ENCODE peak calls at places on chromosomes 1 and 21, in seven cellular contexts. R is breast epithelium, G is OCI-LY7, X is lower leg skin, Z is foreskin fibroblast, L is osteocyte, S is stomach. C is an unnamed sample.

GRCh38 chr1:227729881-227730629 is 5.0 kb downstream of the JMJD4 start:
- DNase-seq in R (no peak), G (peak; percentile 69), X (no peak), Z (peak; percentile 67), L (no peak), S (no peak), C (peak; percentile 68)

GRCh38 chr1:224432672-224433040 is 1.9 kb downstream of the WDR26 start:
- DNase-seq in R (no peak), G (peak; percentile 23), X (no peak), Z (no peak), L (no peak), S (no peak), C (no peak)

GRCh38 chr1:205947024-205947423 is 3.8 kb upstream of the SLC26A9 start:
- DNase-seq in R (peak; percentile 72), G (no peak), X (no peak), Z (no peak), L (no peak), S (peak; percentile 81), C (no peak)

GRCh38 chr1:200895801-200896570 is 1.3 kb downstream of the INAVA start:
- DNase-seq in R (no peak), G (no peak), X (no peak), Z (no peak), L (no peak), S (no peak), C (peak; percentile 73)

GRCh38 chr1:31574749-31575372 is 1.5 kb upstream of the TINAGL1 start:
- DNase-seq in R (no peak), G (no peak), X (no peak), Z (no peak), L (peak; percentile 38), S (no peak), C (no peak)

GRCh38 chr1:161730050-161730564 is 8.8 kb downstream of the FCRLB start:
- DNase-seq in R (no peak), G (no peak), X (no peak), Z (peak; percentile 57), L (no peak), S (no peak), C (peak; percentile 25)

GRCh38 chr1:174160109-174160473 is 771 bp downstream of the RABGAP1L start:
- DNase-seq in R (no peak), G (no peak), X (peak; percentile 89), Z (peak; percentile 39), L (no peak), S (peak; percentile 66), C (no peak)

GRCh38 chr1:107895403-107896181 is 69.4 kb downstream of the VAV3 start:
- DNase-seq in R (no peak), G (peak; percentile 64), X (no peak), Z (no peak), L (no peak), S (peak; percentile 30), C (no peak)

GRCh38 chr1:8137406-8138244 is 111.5 kb upstream of the ERRFI1 start:
- DNase-seq in R (peak; percentile 43), G (no peak), X (no peak), Z (peak; percentile 98), L (no peak), S (no peak), C (no peak)

GRCh38 chr1:177966199-177966598 is 3.7 kb downstream of the SEC16B start:
- DNase-seq in R (no peak), G (no peak), X (no peak), Z (no peak), L (no peak), S (no peak), C (no peak)

GRCh38 chr21:36134820-36135390 is at the start of gene CBR3:
- DNase-seq in R (peak; percentile 48), G (no peak), X (peak; percentile 94), Z (peak; percentile 60), L (no peak), S (peak; percentile 48), C (peak; percentile 39)

GRCh38 chr1:231628207-231628876 is 1.8 kb downstream of the DISC1 start:
- DNase-seq in R (no peak), G (no peak), X (no peak), Z (no peak), L (no peak), S (no peak), C (no peak)

GRCh38 chr1:58927722-58928085 is 143.9 kb upstream of the JUN start:
- DNase-seq in R (no peak), G (no peak), X (no peak), Z (no peak), L (peak; percentile 17), S (no peak), C (no peak)

GRCh38 chr21:28579986-28580550 is 412.6 kb downstream of the LTN1 start:
- DNase-seq in R (no peak), G (no peak), X (no peak), Z (no peak), L (no peak), S (no peak), C (no peak)

GRCh38 chr1:92858564-92859399 is 26.9 kb downstream of the RPL5 start:
- DNase-seq in R (peak; percentile 58), G (peak; percentile 91), X (no peak), Z (peak; percentile 57), L (no peak), S (peak; percentile 48), C (peak; percentile 68)

GRCh38 chr1:54249798-54250497 is 50.0 kb downstream of the MRPL37 start:
- DNase-seq in R (no peak), G (no peak), X (no peak), Z (peak; percentile 73), L (no peak), S (no peak), C (no peak)

GRCh38 chr21:45000637-45001133 is 60.9 kb downstream of the SLX9 start:
- DNase-seq in R (no peak), G (no peak), X (no peak), Z (no peak), L (no peak), S (no peak), C (no peak)

GRCh38 chr21:18153063-18153462 is 91.6 kb upstream of the CHODL start:
- DNase-seq in R (no peak), G (no peak), X (no peak), Z (no peak), L (no peak), S (no peak), C (no peak)

GRCh38 chr1:110533230-110533629 is 14.3 kb upstream of the KCNA10 start:
- DNase-seq in R (no peak), G (peak; percentile 13), X (no peak), Z (no peak), L (no peak), S (no peak), C (no peak)

GRCh38 chr1:214280386-214281029 is 451 bp upstream of the SMYD2 start:
- DNase-seq in R (no peak), G (peak; percentile 44), X (peak; percentile 88), Z (peak; percentile 39), L (no peak), S (peak; percentile 56), C (no peak)

GRCh38 chr1:57198912-57199311 is 224.9 kb downstream of the DAB1 start:
- DNase-seq in R (no peak), G (no peak), X (no peak), Z (no peak), L (no peak), S (no peak), C (no peak)

GRCh38 chr1:15004396-15004795 is 149.2 kb upstream of the TMEM51 start:
- DNase-seq in R (no peak), G (no peak), X (no peak), Z (no peak), L (no peak), S (no peak), C (no peak)

GRCh38 chr1:83497563-83497962 is 501.4 kb downstream of the TTLL7 start:
- DNase-seq in R (no peak), G (no peak), X (no peak), Z (no peak), L (no peak), S (no peak), C (no peak)

GRCh38 chr1:147241955-147242448 is 482 bp upstream of the CHD1L start:
- DNase-seq in R (no peak), G (no peak), X (no peak), Z (no peak), L (no peak), S (no peak), C (no peak)

GRCh38 chr1:155976913-155977606 is 1.3 kb downstream of the ARHGEF2 start:
- DNase-seq in R (no peak), G (no peak), X (no peak), Z (no peak), L (no peak), S (no peak), C (no peak)

DNA sequence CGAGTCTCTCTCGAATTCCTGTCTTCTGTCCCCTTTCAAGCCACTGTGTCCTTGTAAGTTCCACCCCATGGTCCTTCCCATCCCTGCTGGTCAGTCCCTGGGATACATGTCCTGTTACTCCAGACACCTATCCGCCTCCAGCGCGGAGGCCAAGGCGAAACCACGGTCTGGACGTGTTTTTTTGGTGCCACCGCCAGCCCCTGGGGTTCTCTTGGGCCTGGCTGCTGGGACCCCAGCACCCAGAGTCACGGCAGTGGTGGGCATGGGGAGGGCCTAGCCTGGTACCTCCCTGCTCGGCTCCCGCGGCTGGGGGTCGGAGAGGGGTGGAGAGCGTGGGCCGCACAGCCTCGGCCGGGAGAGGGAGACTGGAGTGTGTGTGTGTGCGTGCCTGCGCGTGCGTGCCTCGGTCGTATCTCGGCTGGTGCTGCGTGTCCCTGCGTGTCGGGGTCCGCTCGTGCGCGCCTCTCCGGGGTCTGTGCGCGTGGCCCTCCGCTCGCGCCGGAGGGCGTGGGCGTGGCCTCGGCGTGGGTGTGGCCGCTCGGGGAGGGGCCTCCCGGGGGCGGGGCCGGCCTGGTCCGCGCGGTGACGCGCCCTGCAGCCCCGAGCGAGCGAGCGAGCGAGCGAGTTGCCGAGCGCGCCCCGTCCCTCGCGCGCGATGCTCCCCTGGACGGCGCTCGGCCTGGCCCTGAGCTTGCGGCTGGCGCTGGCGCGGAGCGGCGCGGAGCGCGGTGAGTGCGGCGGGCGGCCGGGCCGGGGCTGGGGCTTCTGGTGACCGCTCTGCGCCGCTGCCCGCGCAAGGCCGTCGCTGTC is at the start of gene VWA1:
- DNase-seq in R (no peak), G (no peak), X (no peak), Z (peak; percentile 62), L (no peak), S (peak; percentile 80), C (peak; percentile 91)
- TF ChIP-seq CTCF in R (no peak), G (no peak), X (no peak), Z (no peak), L (no peak), S (no peak), C (no peak)

DNA sequence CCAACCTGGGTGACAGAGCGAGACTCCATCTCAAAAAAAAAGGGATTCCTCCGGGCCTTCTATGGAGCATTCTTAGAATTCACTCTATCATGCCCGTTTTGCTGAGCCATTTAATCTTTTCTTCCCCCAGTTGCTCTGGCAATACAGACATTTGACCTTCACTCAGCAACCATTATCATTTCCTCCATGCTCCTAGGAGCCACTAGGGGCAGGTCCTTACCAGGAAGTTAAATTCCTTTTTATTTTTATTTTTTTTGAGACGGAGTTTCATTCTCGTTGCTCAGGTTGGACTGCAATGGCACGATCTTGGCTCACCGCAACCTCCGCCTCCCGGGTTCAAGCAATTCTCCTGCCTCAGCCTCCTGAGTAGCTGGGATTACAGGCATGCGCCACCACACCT is 9.7 kb upstream of the CGN start:
- DNase-seq in R (no peak), G (peak; percentile 19), X (no peak), Z (no peak), L (no peak), S (no peak), C (no peak)
- TF ChIP-seq CTCF in R (no peak), G (peak; percentile 25), X (no peak), Z (no peak), L (no peak), S (peak; percentile 33), C (no peak)

GRCh38 chr1:28983509-28984310 is 69.3 kb downstream of the EPB41 start:
- DNase-seq in R (no peak), G (no peak), X (no peak), Z (no peak), L (no peak), S (peak; percentile 29), C (no peak)
- TF ChIP-seq CTCF in R (no peak), G (no peak), X (no peak), Z (no peak), L (peak; percentile 13), S (no peak), C (no peak)

GRCh38 chr1:115330480-115331013 is 7.5 kb downstream of the NGF start:
- DNase-seq in R (no peak), G (no peak), X (peak; percentile 79), Z (peak; percentile 90), L (no peak), S (no peak), C (no peak)
- TF ChIP-seq CTCF in R (no peak), G (no peak), X (no peak), Z (peak; percentile 42), L (peak; percentile 52), S (no peak), C (no peak)